ENCODE peak calls at places on chromosomes 6 and 20, in eight cellular contexts. V is OCI-LY7, N is IMR-90, E is PC-9, X is breast epithelium, O is HepG2, S is GM23338, G is colonic mucosa. Y is an unnamed sample.

GRCh38 chr6:84421031-84421430 is 193.6 kb upstream of the CEP162 start:
- DNase-seq in V (no peak), N (no peak), E (no peak), X (no peak), O (no peak), S (no peak), G (no peak), Y (no peak)

GRCh38 chr6:7448232-7448631 is 58.6 kb downstream of the RIOK1 start:
- DNase-seq in V (no peak), N (no peak), E (no peak), X (no peak), O (peak; percentile 65), S (no peak), G (no peak), Y (no peak)

GRCh38 chr6:30963641-30964040 is 19.9 kb upstream of the MUC21 start:
- DNase-seq in V (no peak), N (peak; percentile 47), E (no peak), X (no peak), O (no peak), S (no peak), G (no peak), Y (peak; percentile 32)

GRCh38 chr6:132357120-132357519 is 44.2 kb downstream of the MOXD1 start:
- DNase-seq in V (no peak), N (peak; percentile 66), E (no peak), X (no peak), O (no peak), S (no peak), G (no peak), Y (peak; percentile 65)

GRCh38 chr6:85129881-85130280 is 320.0 kb upstream of the NT5E start:
- DNase-seq in V (peak; percentile 0), N (peak; percentile 3), E (no peak), X (no peak), O (no peak), S (no peak), G (no peak), Y (peak; percentile 58)

GRCh38 chr6:122996797-122997520 is 924 bp downstream of the CLVS2 start:
- DNase-seq in V (no peak), N (no peak), E (no peak), X (no peak), O (no peak), S (no peak), G (no peak), Y (no peak)

GRCh38 chr6:55916188-55916587 is 40.8 kb upstream of the BMP5 start:
- DNase-seq in V (no peak), N (peak; percentile 69), E (no peak), X (no peak), O (no peak), S (no peak), G (no peak), Y (peak; percentile 26)

GRCh38 chr6:17525637-17526036 is 74.5 kb upstream of the FAM8A1 start:
- DNase-seq in V (no peak), N (no peak), E (no peak), X (no peak), O (no peak), S (no peak), G (peak; percentile 24), Y (no peak)

GRCh38 chr20:34029415-34029814 is 35.7 kb downstream of the RALY start:
- DNase-seq in V (no peak), N (no peak), E (no peak), X (no peak), O (no peak), S (no peak), G (no peak), Y (no peak)

GRCh38 chr6:25874822-25875562 is 949 bp upstream of the SLC17A3 start:
- DNase-seq in V (no peak), N (no peak), E (no peak), X (no peak), O (no peak), S (no peak), G (no peak), Y (no peak)

GRCh38 chr6:43062818-43063217 is 3.4 kb downstream of the KLC4 start:
- DNase-seq in V (no peak), N (no peak), E (no peak), X (no peak), O (no peak), S (no peak), G (no peak), Y (no peak)

GRCh38 chr6:43061861-43062260 is 2.4 kb downstream of the KLC4 start:
- DNase-seq in V (no peak), N (peak; percentile 44), E (no peak), X (no peak), O (no peak), S (no peak), G (no peak), Y (no peak)

GRCh38 chr6:43060034-43060754 is 763 bp downstream of the KLC4 start:
- DNase-seq in V (no peak), N (no peak), E (peak; percentile 74), X (no peak), O (peak; percentile 87), S (peak; percentile 66), G (peak; percentile 90), Y (peak; percentile 52)

GRCh38 chr6:43059168-43060033 is at the start of the genes KLC4 and MRPL2:
- DNase-seq in V (peak; percentile 99), N (peak; percentile 98), E (peak; percentile 95), X (peak; percentile 98), O (peak; percentile 99), S (peak; percentile 100), G (peak; percentile 99), Y (peak; percentile 96)

DNA sequence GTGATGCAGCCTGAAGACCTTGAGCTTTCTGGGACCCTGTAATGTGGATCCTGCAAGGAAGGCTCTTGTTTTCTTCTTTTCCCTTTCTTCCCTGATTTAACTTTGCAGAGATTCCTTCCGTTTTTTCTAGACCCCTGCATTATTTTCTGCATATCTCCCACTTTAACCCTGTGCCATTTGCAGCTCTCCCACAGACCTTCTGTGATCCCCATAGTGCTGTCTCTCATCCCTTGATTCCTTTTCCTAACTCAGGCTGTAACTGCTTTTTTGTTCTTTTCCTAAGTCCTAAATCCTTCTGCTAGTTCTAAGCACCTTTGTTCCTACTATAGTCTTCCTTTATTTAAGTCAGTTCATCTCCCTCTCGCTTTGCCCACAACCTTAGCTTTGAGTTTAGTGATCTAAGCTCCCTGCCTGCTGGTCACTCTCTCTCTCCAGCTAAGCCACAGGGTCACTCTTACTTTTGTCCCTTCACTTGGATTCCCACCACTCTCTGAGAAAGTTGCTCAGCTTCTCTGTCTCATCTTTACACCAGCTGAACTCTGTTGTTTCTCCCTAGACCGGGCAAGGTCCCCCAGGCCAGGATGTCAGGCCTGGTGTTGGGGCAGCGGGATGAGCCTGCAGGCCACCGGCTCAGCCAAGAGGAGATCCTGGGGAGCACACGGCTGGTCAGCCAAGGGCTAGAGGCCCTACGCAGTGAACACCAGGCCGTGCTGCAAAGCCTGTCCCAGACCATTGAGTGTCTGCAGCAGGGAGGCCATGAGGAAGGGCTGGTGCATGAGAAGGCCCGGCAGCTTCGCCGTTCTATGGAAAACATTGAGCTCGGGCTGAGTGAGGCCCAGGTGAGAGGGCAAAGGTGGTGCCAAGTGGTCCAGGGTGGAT is 1.6 kb downstream of the KLC4 start:
- DNase-seq in V (no peak), N (no peak), E (no peak), X (no peak), O (no peak), S (no peak), G (peak; percentile 28), Y (no peak)
- H3K4me3 ChIP-seq in V (no peak overlapping the region), N (no peak overlapping the region), E (peak overlapping the region; percentile 80), X (peak overlapping the region; percentile 77), O (peak overlapping the region; percentile 74), S (peak overlapping the region; percentile 100), G (peak overlapping the region; percentile 55), Y (no peak overlapping the region)

DNA sequence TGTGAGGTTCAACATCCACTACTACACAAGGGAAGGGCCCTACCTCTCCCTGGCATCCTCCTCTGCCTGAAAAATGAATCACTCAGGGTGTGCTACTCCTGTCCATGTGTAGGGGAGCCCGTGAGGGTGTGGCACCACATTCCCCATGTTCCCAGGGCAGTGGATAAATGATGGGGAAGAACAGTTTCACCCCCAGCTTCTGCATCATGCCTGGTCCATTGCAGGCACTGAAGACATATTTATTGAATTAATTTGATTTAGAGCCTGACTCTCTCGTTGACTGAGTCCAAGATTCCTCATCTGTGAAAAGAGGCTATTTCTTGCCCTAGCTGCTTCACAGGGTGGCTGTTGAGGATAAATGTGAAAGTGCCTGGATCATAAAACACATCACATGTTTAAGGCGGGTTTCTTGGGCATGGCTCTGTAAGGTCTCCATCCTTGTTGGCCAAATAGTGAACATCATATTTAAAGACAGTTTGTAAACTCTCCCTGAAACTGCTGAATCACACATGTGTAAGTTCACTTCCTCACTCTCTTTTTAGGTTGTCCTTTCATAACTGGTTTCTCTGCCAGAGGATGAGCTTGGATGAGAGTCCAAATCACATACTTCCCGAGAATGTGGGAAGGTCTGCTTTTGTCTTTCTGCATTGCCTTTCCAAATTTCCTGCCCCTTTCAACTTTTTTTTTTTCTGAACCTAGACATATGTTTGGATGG is 79.7 kb upstream of the FYN start:
- DNase-seq in V (no peak), N (peak; percentile 31), E (peak; percentile 57), X (no peak), O (no peak), S (no peak), G (no peak), Y (peak; percentile 68)
- TF ChIP-seq CTCF in V (no peak), N (no peak), E (no peak), X (no peak), O (no peak), S (no peak), G (no peak), Y (peak; percentile 4)

DNA sequence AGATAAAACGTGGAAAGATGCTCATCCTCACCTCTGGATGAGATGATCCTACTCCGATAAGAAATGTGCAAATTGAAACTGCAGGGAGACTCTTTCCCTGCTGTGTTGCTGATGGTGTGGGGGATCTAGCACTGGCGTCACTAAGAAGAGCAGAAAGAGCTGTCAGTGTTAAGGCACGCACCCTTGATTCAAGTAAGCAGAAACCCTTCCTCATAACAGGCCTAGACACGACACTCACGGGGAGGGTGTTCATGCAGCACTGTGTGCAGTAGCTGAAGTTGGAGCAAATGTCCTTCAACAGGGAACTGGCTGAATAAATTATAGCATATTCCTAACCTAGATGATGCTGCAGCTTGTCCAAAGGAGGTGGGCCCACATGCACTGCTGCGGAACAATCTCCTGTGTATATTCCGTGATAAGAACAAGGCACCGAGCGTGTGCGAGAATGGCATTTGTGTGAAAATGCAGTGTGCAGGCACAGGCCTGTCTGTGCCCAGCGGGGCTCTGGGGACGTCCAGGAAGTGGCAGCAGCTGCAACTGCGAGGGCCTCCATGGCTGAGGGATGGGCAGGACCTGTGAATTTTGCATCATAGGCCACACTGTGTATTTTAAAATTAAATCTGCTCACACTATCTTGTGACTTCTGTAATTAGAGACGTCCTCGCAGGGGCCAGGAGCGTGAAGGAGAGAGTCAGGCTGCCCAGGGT is 64.0 kb downstream of the TCP11 start:
- DNase-seq in V (no peak), N (no peak), E (no peak), X (peak; percentile 35), O (no peak), S (no peak), G (no peak), Y (peak; percentile 91)
- H3K36me3 ChIP-seq in V (no peaks in the 10 kb centered on the region), N (peaks cover 17% of the 10 kb centered on the region), E (no peaks in the 10 kb centered on the region), X (no peaks in the 10 kb centered on the region), O (peaks cover 25% of the 10 kb centered on the region), S (no peaks in the 10 kb centered on the region), G (no peaks in the 10 kb centered on the region), Y (peaks cover 20% of the 10 kb centered on the region)

DNA sequence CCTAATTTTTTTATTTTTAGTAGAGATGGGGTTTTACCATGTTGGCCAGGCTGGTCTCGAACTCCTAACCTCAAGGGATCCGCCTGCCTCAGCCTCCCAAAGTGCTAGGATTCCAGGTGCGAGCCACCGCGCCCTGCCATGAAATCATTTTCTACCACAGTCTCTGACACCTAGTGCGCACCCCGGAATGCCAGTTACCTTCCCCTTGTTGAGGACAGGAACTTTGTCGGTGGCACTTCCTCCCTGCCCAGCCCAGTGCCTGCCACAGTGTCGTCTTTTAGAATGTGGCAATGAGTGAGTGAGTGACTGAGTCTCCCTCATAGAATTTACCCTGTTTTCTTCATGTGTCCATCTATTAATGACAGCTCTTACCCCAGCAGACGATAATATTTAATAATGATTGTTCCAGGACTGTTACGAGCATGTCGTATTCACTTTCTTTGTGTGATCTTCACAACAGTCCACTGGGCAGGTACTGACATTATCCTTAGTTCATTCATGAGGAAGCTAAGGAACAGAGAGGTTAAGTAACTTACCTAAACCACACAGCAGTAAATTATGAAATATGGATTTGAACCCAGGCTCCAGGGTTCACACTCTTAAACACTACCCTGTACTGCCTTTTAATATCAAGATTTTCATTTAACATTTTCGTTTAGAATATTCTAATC is 1.8 kb downstream of the OSBPL2 start:
- DNase-seq in V (no peak), N (no peak), E (no peak), X (no peak), O (no peak), S (no peak), G (no peak), Y (no peak)
- H3K4me3 ChIP-seq in V (no peak overlapping the region), N (no peak overlapping the region), E (peak overlapping the region; percentile 90), X (peak overlapping the region; percentile 92), O (peak overlapping the region; percentile 86), S (peak overlapping the region; percentile 83), G (peak overlapping the region; percentile 71), Y (no peak overlapping the region)